ENCODE peak calls at places on chromosomes 1 and 21, in seven cellular contexts. U, E, H, Q, M, T and Z are unnamed samples.

GRCh38 chr21:31279986-31280385 is 64.1 kb downstream of the TIAM1 start:
- DNase-seq in U (no peak), E (no peak), H (no peak), Q (no peak), M (no peak), T (no peak), Z (no peak)

GRCh38 chr1:21342961-21343838 is 52.9 kb upstream of the ECE1 start:
- DNase-seq in U (no peak), E (peak; percentile 66), H (no peak), Q (no peak), M (no peak), T (peak; percentile 68), Z (no peak)

GRCh38 chr1:39269349-39269748 is 64.9 kb downstream of the MACF1 start:
- DNase-seq in U (no peak), E (no peak), H (no peak), Q (no peak), M (no peak), T (no peak), Z (no peak)

GRCh38 chr1:29122662-29122986 is 1.1 kb downstream of the TMEM200B start:
- DNase-seq in U (peak; percentile 61), E (peak; percentile 47), H (no peak), Q (peak; percentile 23), M (peak; percentile 69), T (no peak), Z (peak; percentile 34)

GRCh38 chr1:56509713-56510641 is 69.4 kb downstream of the PLPP3 start:
- DNase-seq in U (no peak), E (no peak), H (no peak), Q (no peak), M (peak; percentile 19), T (no peak), Z (peak; percentile 40)

GRCh38 chr1:3219005-3219724 is 150.2 kb downstream of the PRDM16 start:
- DNase-seq in U (no peak), E (no peak), H (peak; percentile 9), Q (peak; percentile 55), M (peak; percentile 83), T (no peak), Z (peak; percentile 42)

GRCh38 chr1:13960376-13960987 is 260.5 kb downstream of the PRDM2 start:
- DNase-seq in U (peak; percentile 72), E (peak; percentile 74), H (peak; percentile 55), Q (peak; percentile 80), M (peak; percentile 48), T (peak; percentile 68), Z (peak; percentile 82)

GRCh38 chr1:155127672-155128468 is at the start of gene EFNA1:
- DNase-seq in U (peak; percentile 80), E (peak; percentile 67), H (peak; percentile 47), Q (peak; percentile 22), M (peak; percentile 75), T (no peak), Z (peak; percentile 76)

GRCh38 chr1:219420913-219421312 is 192.0 kb downstream of the ZC3H11B start:
- DNase-seq in U (no peak), E (no peak), H (no peak), Q (no peak), M (no peak), T (no peak), Z (no peak)

GRCh38 chr1:40626383-40626770 is 39.1 kb downstream of the RIMS3 start:
- DNase-seq in U (no peak), E (no peak), H (no peak), Q (no peak), M (no peak), T (no peak), Z (no peak)

GRCh38 chr1:40627987-40628902 is 37.2 kb downstream of the RIMS3 start:
- DNase-seq in U (no peak), E (peak; percentile 51), H (no peak), Q (no peak), M (no peak), T (peak; percentile 76), Z (no peak)

GRCh38 chr1:40628903-40629292 is 36.6 kb downstream of the RIMS3 start:
- DNase-seq in U (no peak), E (no peak), H (no peak), Q (no peak), M (no peak), T (no peak), Z (no peak)

GRCh38 chr1:40633563-40634376 is 31.7 kb downstream of the RIMS3 start:
- DNase-seq in U (no peak), E (no peak), H (no peak), Q (no peak), M (peak; percentile 45), T (no peak), Z (no peak)

DNA sequence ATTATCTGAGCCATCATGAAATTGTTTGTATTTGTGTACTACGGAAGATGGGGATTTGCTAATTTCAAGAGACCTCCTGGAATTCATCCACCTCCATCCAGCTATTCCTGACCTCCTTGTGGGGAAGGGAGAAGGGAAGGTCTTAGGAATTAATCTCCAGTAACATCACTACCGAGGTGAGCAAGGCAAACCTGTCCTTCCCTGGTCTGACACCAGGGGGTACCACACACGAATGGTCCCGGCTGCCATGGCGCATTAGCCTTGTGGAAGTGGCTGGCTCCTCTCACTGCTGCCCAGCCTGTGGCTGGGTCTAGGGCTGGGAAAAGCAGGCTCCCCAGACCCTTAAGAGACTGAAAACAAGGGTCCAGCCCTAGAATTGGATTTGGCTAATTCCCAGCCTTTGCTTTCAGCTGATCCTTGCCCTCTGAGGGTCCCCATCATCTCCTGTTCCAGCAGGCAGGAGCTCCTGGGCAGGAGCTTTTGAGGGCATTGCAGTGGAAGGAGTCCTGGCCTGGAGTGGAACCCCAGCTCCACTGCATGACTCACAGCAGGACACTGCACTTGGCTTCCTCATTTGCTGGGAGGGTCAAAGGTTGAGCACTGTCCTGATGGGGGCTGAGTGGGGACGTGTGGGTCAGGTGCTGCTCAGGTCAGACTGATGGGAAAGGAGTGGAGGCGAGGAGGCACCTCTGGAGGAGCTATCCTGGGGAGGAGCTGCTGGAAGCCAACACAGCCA is 34.8 kb downstream of the RIMS3 start:
- DNase-seq in U (no peak), E (no peak), H (peak; percentile 56), Q (peak; percentile 54), M (no peak), T (peak; percentile 66), Z (peak; percentile 67)
- TF ChIP-seq CTCF in U (no peak), E (no peak), H (peak; percentile 60), Q (peak; percentile 64), M (peak; percentile 61), T (peak; percentile 74), Z (peak; percentile 69)

DNA sequence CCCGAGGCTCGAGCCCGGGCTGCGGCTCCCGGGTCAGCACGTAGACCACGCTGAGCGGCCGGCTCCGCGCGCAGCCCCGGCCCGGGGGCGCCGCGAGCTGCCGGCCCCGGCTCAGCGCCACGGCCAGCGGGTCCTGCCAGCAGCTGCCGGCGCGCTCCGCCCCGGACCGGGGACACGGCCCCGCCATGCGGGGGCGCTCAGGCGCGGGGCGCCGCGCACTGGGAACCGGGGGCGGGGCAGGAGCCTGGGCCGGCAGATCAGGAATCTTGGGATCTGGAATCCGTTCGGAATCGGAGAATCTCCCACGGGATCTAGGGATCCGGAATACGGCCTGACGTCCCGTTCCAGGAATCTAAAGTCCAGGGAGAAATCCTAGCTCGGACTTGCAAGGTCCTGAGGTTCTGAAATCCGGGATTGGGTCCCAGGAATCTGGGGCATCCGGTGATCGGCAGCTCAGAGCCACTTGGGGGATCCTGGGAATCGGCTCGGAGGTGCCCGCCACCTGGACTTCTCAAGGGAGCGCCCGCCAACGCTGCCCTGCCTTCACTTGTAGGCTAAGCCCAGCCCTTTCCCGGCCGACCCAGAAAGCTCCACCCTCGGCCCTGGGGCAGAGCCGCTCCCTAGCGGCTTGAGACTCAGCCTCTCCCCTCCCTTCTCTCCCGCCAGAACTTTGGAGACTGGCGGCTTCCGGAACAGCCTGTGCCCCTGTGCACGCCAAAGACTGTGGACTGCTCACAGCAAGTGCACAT is at the start of gene MAP3K6:
- DNase-seq in U (peak; percentile 92), E (peak; percentile 80), H (peak; percentile 91), Q (peak; percentile 48), M (peak; percentile 94), T (peak; percentile 55), Z (peak; percentile 71)
- TF ChIP-seq CTCF in U (peak; percentile 32), E (peak; percentile 69), H (peak; percentile 17), Q (peak; percentile 59), M (peak; percentile 46), T (peak; percentile 44), Z (no peak)

GRCh38 chr21:22438428-22439086 is 1440.3 kb downstream of the NCAM2 start:
- DNase-seq in U (no peak), E (no peak), H (no peak), Q (no peak), M (no peak), T (no peak), Z (no peak)
- TF ChIP-seq CTCF in U (no peak), E (no peak), H (no peak), Q (peak; percentile 16), M (no peak), T (no peak), Z (no peak)

GRCh38 chr21:39867198-39867650 is at the start of gene PCP4:
- DNase-seq in U (no peak), E (peak; percentile 32), H (peak; percentile 47), Q (peak; percentile 73), M (no peak), T (peak; percentile 53), Z (peak; percentile 80)
- TF ChIP-seq CTCF in U (peak; percentile 54), E (peak; percentile 41), H (peak; percentile 88), Q (peak; percentile 88), M (peak; percentile 79), T (peak; percentile 84), Z (peak; percentile 88)

DNA sequence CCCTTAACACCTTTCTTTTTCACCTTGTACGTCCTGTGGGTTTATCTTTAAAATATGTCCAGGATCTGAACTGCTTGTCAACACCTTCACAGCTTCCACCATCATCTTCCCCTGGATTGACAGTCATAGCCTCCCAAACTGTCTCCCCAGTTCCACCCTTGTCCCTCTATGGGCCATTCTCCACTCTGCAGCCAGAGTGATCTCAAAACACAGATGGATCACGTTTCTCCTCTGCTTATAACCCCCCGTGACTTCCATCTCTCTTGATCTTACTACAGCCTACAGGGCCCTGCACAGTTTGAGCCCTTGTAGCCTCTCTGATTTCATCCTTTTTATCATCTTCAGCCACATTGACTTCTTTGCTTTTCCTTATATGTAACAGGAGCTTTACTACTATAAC is 4.3 kb downstream of the INSRR start:
- DNase-seq in U (no peak), E (no peak), H (no peak), Q (no peak), M (no peak), T (no peak), Z (no peak)
- TF ChIP-seq CTCF in U (no peak), E (no peak), H (no peak), Q (no peak), M (no peak), T (no peak), Z (no peak)